ENCODE peak calls at places on chromosomes 4 and X, in four cellular contexts. L, E, S and I are unnamed samples.

GRCh38 chr4:30962949-30963348 is 242.8 kb downstream of the PCDH7 start:
- DNase-seq in S (no peak), L (no peak), E (no peak), I (no peak)

GRCh38 chr4:103364066-103364465 is 165.9 kb upstream of the CENPE start:
- DNase-seq in L (no peak), S (no peak), E (no peak), I (no peak)

GRCh38 chr4:176525576-176525975 is 205.8 kb downstream of the SPCS3 start:
- DNase-seq in L (no peak), S (no peak), E (no peak), I (no peak)

GRCh38 chr4:68404153-68404552 is 43.1 kb upstream of the TMPRSS11E start:
- DNase-seq in E (no peak), L (no peak), S (no peak), I (no peak)

GRCh38 chr4:54877006-54877405 is 219.2 kb downstream of the KIT start:
- DNase-seq in L (no peak), E (no peak), S (no peak), I (peak)

GRCh38 chr4:132071815-132072214 is 1077.3 kb upstream of the PCDH10 start:
- DNase-seq in E (no peak), S (no peak), L (no peak), I (no peak)

GRCh38 chrX:5341902-5342301 is 886.8 kb downstream of the NLGN4X start:
- DNase-seq in L (no peak), E (no peak), S (no peak), I (no peak)

GRCh38 chr4:96874657-96875056 is 1034.8 kb downstream of the PDHA2 start:
- DNase-seq in E (no peak), S (no peak), L (no peak), I (no peak)

GRCh38 chrX:26008691-26009090 is 129.5 kb upstream of the MAGEB18 start:
- DNase-seq in E (no peak), S (no peak), L (no peak), I (no peak)

GRCh38 chr4:154032914-154033313 is 244.0 kb upstream of the SFRP2 start:
- DNase-seq in L (no peak), E (no peak), S (no peak), I (no peak)

GRCh38 chr4:128810331-128810870 is 901 bp downstream of the JADE1 start:
- DNase-seq in S (peak), E (no peak), L (no peak), I (peak)

GRCh38 chr4:93828830-93829530 is 427 bp downstream of the ATOH1 start:
- DNase-seq in E (no peak), S (peak), L (no peak), I (no peak)

GRCh38 chrX:77893713-77894112 is 1.5 kb downstream of the MAGT1 start:
- DNase-seq in L (no peak), E (no peak), S (no peak), I (no peak)

GRCh38 chrX:70386240-70386639 is 36.9 kb upstream of the GDPD2 start:
- DNase-seq in S (no peak), E (no peak), L (no peak), I (no peak)

GRCh38 chr4:21882050-21882839 is 66.3 kb downstream of the KCNIP4 start:
- DNase-seq in S (no peak), L (no peak), E (no peak), I (no peak)

GRCh38 chrX:41558531-41558930 is 111.4 kb downstream of the NYX start:
- DNase-seq in E (no peak), S (no peak), L (no peak), I (no peak)
- H3K27ac ChIP-seq in E (no peak), S (no peak), L (no peak), I (peak)

GRCh38 chr4:158758703-158759102 is 10.1 kb upstream of the FNIP2 start:
- DNase-seq in E (no peak), L (no peak), S (no peak), I (no peak)

GRCh38 chr4:158760866-158761265 is 8.0 kb upstream of the FNIP2 start:
- DNase-seq in E (no peak), L (no peak), S (no peak), I (peak)

GRCh38 chr4:158768577-158769174 is at the start of gene FNIP2:
- DNase-seq in E (peak), S (peak), L (no peak), I (peak)

GRCh38 chr4:158766419-158767044 is 2.3 kb upstream of the FNIP2 start:
- DNase-seq in S (no peak), E (no peak), L (no peak), I (no peak)

GRCh38 chr4:158763462-158763861 is 5.4 kb upstream of the FNIP2 start:
- DNase-seq in S (no peak), L (no peak), E (no peak), I (no peak)
- TF ChIP-seq CTCF in S (no peak), L (no peak), E (no peak), I (no peak)

DNA sequence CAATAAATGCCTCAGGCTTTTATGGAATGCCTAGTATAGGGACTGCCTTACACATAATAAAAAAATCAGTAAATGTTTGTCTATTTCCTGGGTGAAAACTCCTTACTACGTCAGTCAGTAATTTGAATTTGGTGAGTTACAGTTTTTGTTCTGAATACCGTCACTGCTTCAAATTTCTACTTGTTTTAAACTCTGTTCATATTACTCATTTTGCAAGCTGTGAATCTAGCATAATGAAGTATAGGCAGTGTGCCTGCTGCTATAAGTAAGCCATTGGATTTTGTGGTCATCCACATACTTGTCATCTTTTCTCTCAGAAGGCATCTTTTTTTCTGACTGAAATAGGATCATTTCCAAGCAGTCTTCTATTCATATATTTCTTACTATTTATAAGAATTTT is 43.1 kb downstream of the SYNPO2 start:
- DNase-seq in L (no peak), S (no peak), E (no peak), I (no peak)
- H3K27ac ChIP-seq in L (no peak), S (no peak), E (no peak), I (no peak)

DNA sequence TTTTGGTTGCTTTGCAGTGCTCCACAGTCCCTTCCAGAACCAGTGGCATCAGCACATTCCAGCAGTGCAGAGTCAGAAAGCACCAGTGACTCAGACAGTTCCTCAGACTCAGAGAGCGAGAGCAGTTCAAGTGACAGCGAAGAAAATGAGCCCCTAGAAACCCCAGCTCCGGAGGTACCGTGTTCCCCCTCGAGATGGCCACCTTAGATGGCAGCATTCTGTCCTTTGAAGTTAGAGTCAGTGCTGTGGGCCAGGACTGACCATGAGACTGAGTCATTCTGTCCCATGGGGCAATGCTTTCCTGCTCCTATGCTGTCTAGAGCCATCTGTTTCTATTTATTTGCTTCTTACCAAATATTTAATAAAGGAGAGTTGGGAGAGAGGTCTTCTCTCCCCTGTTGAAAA is 112.3 kb downstream of the KLHL8 start:
- DNase-seq in E (no peak), S (no peak), L (peak), I (peak)
- TF ChIP-seq CTCF in E (no peak), S (no peak), L (no peak), I (no peak)

GRCh38 chrX:154375156-154375504 is 696 bp upstream of the FLNA start:
- DNase-seq in S (no peak), E (no peak), L (no peak), I (no peak)
- H3K27ac ChIP-seq in S (no peak), E (peak), L (peak), I (no peak)

DNA sequence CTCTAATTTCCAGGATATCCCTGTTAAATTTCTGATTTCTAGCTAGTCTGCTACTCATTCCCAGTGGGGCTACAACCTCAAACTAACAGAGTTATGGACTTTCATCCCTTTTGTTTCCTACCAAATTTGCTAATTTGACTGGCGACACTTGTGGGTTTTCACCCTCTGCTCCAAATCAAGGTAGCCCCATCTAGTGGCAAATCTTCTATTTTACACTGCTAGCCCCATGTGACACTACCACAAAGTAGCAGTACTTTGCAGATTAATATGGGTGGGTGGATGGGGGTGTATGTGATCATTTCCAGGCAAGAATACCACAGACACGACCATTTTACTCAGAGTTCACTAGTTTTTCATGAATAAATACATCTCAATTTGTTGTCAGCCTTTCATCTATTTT is 150.3 kb downstream of the MSL3 start:
- DNase-seq in S (no peak), E (no peak), L (no peak), I (no peak)
- TF ChIP-seq CTCF in S (no peak), E (peak), L (peak), I (peak)